ENCODE peak calls at places on chromosomes 16 and 17, in seven cellular contexts. N is mammary epithelial cell, W is fibroblast of the aortic adventitia, V is GM23338, E is fibroblast of lung, U is heart right ventricle, R is ovary. C is an unnamed sample.

GRCh38 chr16:57194512-57194911 is 8.4 kb downstream of the RSPRY1 start:
- DNase-seq in N (peak), W (peak), V (no peak), E (peak), U (no peak), R (no peak), C (peak)

GRCh38 chr16:15899538-15900100 is 11.2 kb upstream of the CEP20 start:
- DNase-seq in N (peak), W (peak), V (no peak), E (peak), U (no peak), R (no peak), C (peak)

GRCh38 chr17:48907713-48908046 is 527 bp upstream of the UBE2Z start:
- DNase-seq in N (no peak), W (no peak), V (peak), E (peak), U (no peak), R (no peak), C (peak)

GRCh38 chr17:22570144-22570845 is 878.0 kb downstream of the KCNJ18 start:
- DNase-seq in N (no peak), W (no peak), V (no peak), E (no peak), U (no peak), R (no peak), C (no peak)

GRCh38 chr17:57576744-57577143 is 168.4 kb downstream of the CCDC182 start:
- DNase-seq in N (no peak), W (no peak), V (no peak), E (no peak), U (no peak), R (no peak), C (no peak)

GRCh38 chr16:56107944-56108583 is 83.2 kb upstream of the GNAO1 start:
- DNase-seq in N (no peak), W (no peak), V (no peak), E (no peak), U (peak), R (no peak), C (no peak)

GRCh38 chr17:77546772-77547201 is 406.0 kb downstream of the SEC14L1 start:
- DNase-seq in N (no peak), W (no peak), V (peak), E (peak), U (no peak), R (no peak), C (no peak)

GRCh38 chr17:52885882-52886281 is 727.4 kb upstream of the CA10 start:
- DNase-seq in N (no peak), W (no peak), V (no peak), E (no peak), U (no peak), R (no peak), C (peak)

GRCh38 chr17:72394531-72394930 is 273.7 kb downstream of the SOX9 start:
- DNase-seq in N (no peak), W (no peak), V (no peak), E (no peak), U (no peak), R (no peak), C (no peak)

GRCh38 chr16:22098538-22099255 is 6.4 kb downstream of the VWA3A start:
- DNase-seq in N (peak), W (peak), V (peak), E (peak), U (peak), R (no peak), C (peak)

GRCh38 chr17:57875109-57876022 is 25.5 kb upstream of the MRPS23 start:
- DNase-seq in N (peak), W (peak), V (peak), E (peak), U (peak), R (peak), C (peak)

GRCh38 chr17:33725675-33726271 is 432.7 kb upstream of the ASIC2 start:
- DNase-seq in N (no peak), W (peak), V (peak), E (peak), U (peak), R (no peak), C (no peak)

GRCh38 chr16:70659546-70659945 is 13.2 kb downstream of the IL34 start:
- DNase-seq in N (no peak), W (no peak), V (no peak), E (no peak), U (no peak), R (no peak), C (no peak)

GRCh38 chr17:38511126-38512108 is 83.2 kb downstream of the ARHGAP23 start:
- DNase-seq in N (peak), W (peak), V (peak), E (peak), U (no peak), R (peak), C (no peak)

GRCh38 chr17:75099881-75100595 is 9.7 kb upstream of the ARMC7 start:
- DNase-seq in N (no peak), W (no peak), V (no peak), E (no peak), U (no peak), R (no peak), C (no peak)

GRCh38 chr17:27430882-27431491 is 25.3 kb upstream of the KSR1 start:
- DNase-seq in N (peak), W (peak), V (peak), E (peak), U (peak), R (no peak), C (no peak)

GRCh38 chr17:3740611-3741073 is 16.9 kb downstream of the HASPIN start:
- DNase-seq in N (no peak), W (no peak), V (no peak), E (no peak), U (no peak), R (no peak), C (no peak)

GRCh38 chr16:58384437-58385055 is 7.7 kb upstream of the GINS3 start:
- DNase-seq in N (peak), W (no peak), V (no peak), E (no peak), U (no peak), R (no peak), C (no peak)

GRCh38 chr16:88659160-88659559 is 3.7 kb downstream of the MVD start:
- DNase-seq in N (no peak), W (no peak), V (no peak), E (no peak), U (no peak), R (no peak), C (no peak)

GRCh38 chr17:80363120-80363515 is 51.8 kb upstream of the ENDOV start:
- DNase-seq in N (no peak), W (peak), V (no peak), E (no peak), U (no peak), R (no peak), C (no peak)

GRCh38 chr17:80362428-80363119 is 52.4 kb upstream of the ENDOV start:
- DNase-seq in N (no peak), W (peak), V (no peak), E (peak), U (peak), R (peak), C (no peak)

GRCh38 chr17:80363518-80364090 is 51.4 kb upstream of the ENDOV start:
- DNase-seq in N (no peak), W (no peak), V (no peak), E (no peak), U (no peak), R (no peak), C (no peak)

GRCh38 chr17:80365001-80365965 is 49.7 kb upstream of the ENDOV start:
- DNase-seq in N (no peak), W (no peak), V (no peak), E (no peak), U (no peak), R (no peak), C (no peak)

DNA sequence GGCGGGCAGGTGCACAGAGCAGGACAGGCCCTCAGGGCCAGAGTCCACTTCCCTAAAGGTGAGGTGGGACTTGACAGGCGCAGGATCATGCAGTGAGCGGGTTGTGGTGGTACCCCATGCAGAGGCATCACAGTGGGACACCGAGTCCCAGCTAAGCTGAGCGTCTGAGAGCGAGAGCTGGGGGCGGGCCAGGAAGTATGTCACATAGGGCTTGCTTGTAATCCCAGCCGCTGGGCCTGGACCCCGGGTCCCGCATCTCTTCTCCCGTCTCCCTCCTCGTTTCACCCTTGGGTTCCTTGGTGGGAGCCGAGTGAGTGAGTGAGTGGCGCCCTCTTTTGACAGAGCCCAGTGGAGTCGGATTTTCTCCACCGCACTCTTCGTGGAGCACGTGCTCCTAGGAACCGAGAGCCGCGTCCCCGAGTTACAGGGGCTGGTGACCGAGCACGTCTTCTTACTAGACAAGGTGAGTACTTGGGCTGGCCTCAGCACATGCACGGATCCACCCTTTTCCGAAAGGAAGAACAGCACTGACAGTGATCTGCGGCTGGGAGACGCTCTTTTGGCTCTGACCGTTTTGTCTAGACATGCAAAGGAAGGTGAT is 50.8 kb upstream of the ENDOV start:
- DNase-seq in N (peak), W (no peak), V (peak), E (no peak), U (no peak), R (no peak), C (no peak)
- TF ChIP-seq CTCF in N (peak), W (no peak), V (peak), E (peak), U (no peak), R (no peak), C (peak)

GRCh38 chr17:81406117-81406953 is 11.1 kb downstream of the BAHCC1 start:
- DNase-seq in N (no peak), W (no peak), V (no peak), E (no peak), U (no peak), R (no peak), C (no peak)
- H3K4me3 ChIP-seq in N (no peak), W (no peak), V (no peak), E (no peak), U (no peak), R (peak), C (no peak)

DNA sequence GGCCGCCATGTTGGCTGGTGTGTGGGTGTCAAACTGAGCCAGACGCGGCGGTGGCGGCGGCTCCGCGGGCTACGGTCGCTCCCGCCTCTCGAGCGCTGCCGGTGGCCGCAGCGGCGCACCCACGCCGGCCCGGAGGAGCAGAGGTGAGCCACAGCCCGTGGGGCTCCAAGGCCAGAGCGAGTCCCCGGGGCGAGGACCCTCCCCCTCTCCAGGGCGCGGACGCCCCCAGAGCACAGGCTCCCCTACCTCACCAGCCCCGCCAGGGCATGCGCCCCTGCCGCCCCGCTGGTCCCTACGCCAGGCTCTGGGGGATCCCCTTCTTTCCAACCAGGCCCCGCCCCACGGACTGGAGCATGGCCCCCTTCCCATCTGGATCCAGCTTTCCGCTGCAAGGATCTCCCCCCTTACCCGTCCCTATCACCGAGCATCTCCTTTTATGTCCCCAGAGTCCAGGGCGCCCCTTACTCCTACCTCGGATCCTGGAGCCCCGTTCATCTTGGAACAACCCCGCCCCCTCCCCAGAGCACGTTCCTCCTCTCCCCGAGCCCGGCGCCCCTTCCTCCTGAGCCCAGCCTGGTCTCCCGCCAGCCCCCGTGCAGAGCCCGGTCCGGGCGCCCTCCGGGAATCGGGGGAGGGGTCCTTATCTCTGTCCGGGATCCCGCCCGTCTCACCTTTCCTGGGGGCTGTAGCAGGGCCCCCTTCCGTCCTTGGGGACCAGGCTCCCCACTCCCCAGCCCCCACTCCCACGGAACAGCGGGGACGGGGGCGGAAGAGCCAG is 412 bp downstream of the EPN2 start:
- DNase-seq in N (peak), W (no peak), V (peak), E (no peak), U (peak), R (no peak), C (no peak)
- TF ChIP-seq CTCF in N (peak), W (no peak), V (no peak), E (no peak), U (peak), R (no peak), C (no peak)

DNA sequence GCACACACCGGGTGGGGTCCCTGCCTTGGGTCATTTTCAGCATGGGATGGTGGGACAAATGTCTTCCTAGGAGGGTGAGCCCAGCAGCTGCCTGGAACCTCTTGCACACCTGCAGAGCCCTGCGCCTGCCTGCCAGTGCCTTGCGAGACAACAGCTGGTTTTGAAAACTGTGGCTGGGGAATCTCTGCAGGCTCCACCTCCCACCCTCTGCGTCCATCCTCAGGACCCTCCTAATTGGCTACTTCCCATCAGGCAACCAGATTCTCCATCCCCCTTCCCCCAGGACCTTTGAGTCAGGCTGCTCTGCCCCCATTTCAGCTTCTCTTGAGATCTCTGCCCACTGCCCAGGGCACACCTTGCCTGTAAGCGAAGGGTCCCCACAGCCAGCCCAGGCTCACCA is 26.6 kb downstream of the PEMT start:
- DNase-seq in N (no peak), W (no peak), V (peak), E (no peak), U (no peak), R (no peak), C (no peak)
- H3K4me3 ChIP-seq in N (no peak), W (no peak), V (no peak), E (no peak), U (no peak), R (no peak), C (no peak)

C was measured in retinal pigment epithelial cell.